ENCODE peak calls at places on chromosomes 5 and 9, in six cellular contexts. X, C, U, N, K and R are unnamed samples.
A peak's percentile ranks its signal among the peaks of the same experiment; 100 is the strongest.

GRCh38 chr9:114166606-114167572 is 11.6 kb downstream of the COL27A1 start:
- DNase-seq in X (peak; percentile 72), C (no peak), U (no peak), N (peak; percentile 3), K (no peak), R (no peak)

GRCh38 chr9:32863291-32863690 is 80.0 kb downstream of the TMEM215 start:
- DNase-seq in X (no peak), C (no peak), U (no peak), N (no peak), K (no peak), R (no peak)

GRCh38 chr5:142677212-142677611 is 8.7 kb downstream of the FGF1 start:
- DNase-seq in X (no peak), C (no peak), U (no peak), N (no peak), K (no peak), R (no peak)

GRCh38 chr5:5658226-5658625 is 235.7 kb downstream of the ICE1 start:
- DNase-seq in X (no peak), C (no peak), U (no peak), N (peak; percentile 32), K (no peak), R (no peak)

GRCh38 chr9:16252631-16253030 is 617.8 kb downstream of the BNC2 start:
- DNase-seq in X (no peak), C (no peak), U (no peak), N (no peak), K (no peak), R (no peak)

GRCh38 chr5:121841900-121842299 is 9.8 kb upstream of the FTMT start:
- DNase-seq in X (peak; percentile 5), C (no peak), U (no peak), N (peak; percentile 2), K (no peak), R (no peak)

GRCh38 chr5:142888469-142889085 is 118.4 kb downstream of the ARHGAP26 start:
- DNase-seq in X (peak; percentile 74), C (peak; percentile 70), U (no peak), N (no peak), K (no peak), R (no peak)

GRCh38 chr5:17118631-17119030 is 98.8 kb upstream of the BASP1 start:
- DNase-seq in X (peak; percentile 89), C (peak; percentile 31), U (no peak), N (peak; percentile 94), K (no peak), R (no peak)

GRCh38 chr5:115626444-115626823 is 598 bp upstream of the TMED7 start:
- DNase-seq in X (peak; percentile 64), C (no peak), U (no peak), N (peak; percentile 52), K (no peak), R (no peak)

GRCh38 chr5:142213077-142213476 is 104.5 kb downstream of the NDFIP1 start:
- DNase-seq in X (no peak), C (no peak), U (no peak), N (no peak), K (no peak), R (no peak)

GRCh38 chr9:104941597-104941996 is 13.6 kb upstream of the ABCA1 start:
- DNase-seq in X (no peak), C (no peak), U (no peak), N (no peak), K (no peak), R (no peak)

GRCh38 chr9:88659126-88659525 is 124.1 kb downstream of the NXNL2 start:
- DNase-seq in X (no peak), C (no peak), U (no peak), N (no peak), K (no peak), R (no peak)

GRCh38 chr5:168301593-168302388 is 10.3 kb downstream of the WWC1 start:
- DNase-seq in X (no peak), C (no peak), U (no peak), N (no peak), K (no peak), R (no peak)

GRCh38 chr9:130301483-130302286 is 36.1 kb downstream of the HMCN2 start:
- DNase-seq in X (no peak), C (peak; percentile 59), U (peak; percentile 84), N (peak; percentile 51), K (no peak), R (no peak)

GRCh38 chr9:111622626-111623025 is 8.5 kb upstream of the DNAJC25 start:
- DNase-seq in X (peak; percentile 93), C (no peak), U (no peak), N (peak; percentile 52), K (no peak), R (no peak)

GRCh38 chr5:135446186-135446585 is 962 bp downstream of the DCANP1 start:
- DNase-seq in X (no peak), C (no peak), U (no peak), N (no peak), K (no peak), R (no peak)

GRCh38 chr5:138753794-138754698 is 821 bp downstream of the CTNNA1 start:
- DNase-seq in X (peak; percentile 93), C (peak; percentile 82), U (peak; percentile 94), N (peak; percentile 86), K (peak; percentile 90), R (no peak)

GRCh38 chr9:81759680-81760215 is 70.4 kb upstream of the TLE1 start:
- DNase-seq in X (peak; percentile 90), C (peak; percentile 21), U (no peak), N (peak; percentile 96), K (no peak), R (no peak)

GRCh38 chr9:73039253-73039915 is 86.5 kb upstream of the ALDH1A1 start:
- DNase-seq in X (peak; percentile 92), C (no peak), U (no peak), N (peak; percentile 46), K (no peak), R (no peak)

GRCh38 chr5:95620870-95621838 is 1.3 kb downstream of the GPR150 start:
- DNase-seq in X (no peak), C (peak; percentile 80), U (peak; percentile 32), N (no peak), K (no peak), R (peak; percentile 39)

GRCh38 chr9:128103589-128103962 is 24.0 kb downstream of the PTGES2 start:
- DNase-seq in X (no peak), C (no peak), U (no peak), N (no peak), K (no peak), R (no peak)

GRCh38 chr9:137619240-137620090 is 660 bp downstream of the EHMT1 start:
- DNase-seq in X (peak; percentile 55), C (no peak), U (peak; percentile 29), N (peak; percentile 28), K (no peak), R (no peak)

GRCh38 chr5:107370569-107370968 is 300.2 kb downstream of the EFNA5 start:
- DNase-seq in X (no peak), C (no peak), U (no peak), N (no peak), K (no peak), R (no peak)

GRCh38 chr5:149549461-149550266 is 1.6 kb downstream of the CSNK1A1 start:
- DNase-seq in X (peak; percentile 61), C (peak; percentile 46), U (no peak), N (peak; percentile 29), K (no peak), R (no peak)

GRCh38 chr5:124519396-124519795 is 227.0 kb downstream of the ZNF608 start:
- DNase-seq in X (peak; percentile 92), C (no peak), U (no peak), N (peak; percentile 86), K (no peak), R (no peak)

GRCh38 chr9:123091459-123091858 is 58.0 kb downstream of the GPR21 start:
- DNase-seq in X (no peak), C (no peak), U (no peak), N (no peak), K (no peak), R (no peak)
- TF ChIP-seq CTCF in X (no peak), C (peak; percentile 41), U (no peak), N (no peak), K (peak; percentile 42), R (no peak)

DNA sequence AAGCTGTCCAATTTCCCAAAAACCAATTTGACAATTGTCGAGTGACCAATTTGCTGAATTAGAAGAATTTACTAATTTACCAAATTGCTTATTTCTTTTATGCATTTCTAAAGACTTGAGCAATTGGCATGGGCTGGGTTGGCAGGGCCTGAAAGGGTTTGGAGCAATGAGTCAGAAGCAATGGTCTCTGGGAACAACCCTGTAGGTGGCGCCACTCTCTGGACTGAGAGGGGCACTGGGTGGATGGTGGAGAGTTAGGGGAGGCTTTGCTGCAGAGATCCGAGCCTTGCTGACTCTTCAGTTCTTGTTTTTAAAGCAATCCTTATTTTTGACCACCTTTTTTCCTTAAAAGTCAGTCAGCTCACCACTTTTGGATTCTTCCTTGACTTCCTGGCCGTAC is 71.5 kb upstream of the RPS23 start:
- DNase-seq in X (no peak), C (peak; percentile 22), U (no peak), N (no peak), K (no peak), R (no peak)
- TF ChIP-seq CTCF in X (peak; percentile 26), C (peak; percentile 58), U (peak; percentile 33), N (peak; percentile 25), K (peak; percentile 45), R (peak; percentile 25)

DNA sequence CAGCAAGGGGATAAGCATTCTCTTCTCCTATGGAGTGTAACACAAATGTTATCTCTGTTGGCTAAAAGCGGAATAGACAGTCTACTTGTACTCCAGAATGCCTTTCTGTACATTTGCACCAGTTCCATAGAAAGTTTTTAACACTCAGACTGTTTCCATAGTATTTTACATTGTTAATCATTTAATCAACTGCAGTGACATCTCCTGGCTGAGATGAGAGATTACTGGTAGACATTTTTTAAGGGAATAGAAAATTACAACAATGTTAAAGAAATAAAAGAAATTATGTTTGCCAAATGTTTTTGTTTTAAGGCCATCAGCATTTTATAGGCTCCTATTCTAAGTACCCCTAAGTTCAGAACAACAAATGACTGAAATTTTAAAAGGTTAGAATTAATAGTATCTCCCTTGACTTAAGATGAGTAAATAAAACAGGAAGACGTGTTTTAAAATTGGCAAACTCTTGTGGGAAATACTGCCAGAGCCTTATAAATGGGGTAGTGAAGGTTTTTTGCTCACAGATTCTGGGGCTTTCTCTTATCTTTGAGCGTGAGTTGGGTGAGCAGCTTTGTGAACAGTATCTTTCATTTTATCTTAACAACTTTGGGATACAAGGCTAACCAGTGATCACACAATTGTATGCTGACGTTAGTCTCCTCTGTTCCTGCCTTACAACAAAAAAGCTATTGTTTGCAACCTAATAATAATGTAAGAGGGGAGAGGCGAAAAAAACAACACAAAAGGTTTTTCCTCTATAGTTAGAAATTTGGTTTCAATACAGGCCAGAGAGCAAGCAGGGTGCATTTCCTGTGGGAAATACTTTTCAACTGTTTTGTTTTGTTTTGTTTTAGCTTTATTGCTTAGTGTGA is 294.4 kb downstream of the FBXL7 start:
- DNase-seq in X (peak; percentile 55), C (peak; percentile 26), U (no peak), N (peak; percentile 12), K (no peak), R (no peak)
- TF ChIP-seq CTCF in X (no peak), C (peak; percentile 62), U (peak; percentile 53), N (peak; percentile 26), K (peak; percentile 59), R (no peak)

DNA sequence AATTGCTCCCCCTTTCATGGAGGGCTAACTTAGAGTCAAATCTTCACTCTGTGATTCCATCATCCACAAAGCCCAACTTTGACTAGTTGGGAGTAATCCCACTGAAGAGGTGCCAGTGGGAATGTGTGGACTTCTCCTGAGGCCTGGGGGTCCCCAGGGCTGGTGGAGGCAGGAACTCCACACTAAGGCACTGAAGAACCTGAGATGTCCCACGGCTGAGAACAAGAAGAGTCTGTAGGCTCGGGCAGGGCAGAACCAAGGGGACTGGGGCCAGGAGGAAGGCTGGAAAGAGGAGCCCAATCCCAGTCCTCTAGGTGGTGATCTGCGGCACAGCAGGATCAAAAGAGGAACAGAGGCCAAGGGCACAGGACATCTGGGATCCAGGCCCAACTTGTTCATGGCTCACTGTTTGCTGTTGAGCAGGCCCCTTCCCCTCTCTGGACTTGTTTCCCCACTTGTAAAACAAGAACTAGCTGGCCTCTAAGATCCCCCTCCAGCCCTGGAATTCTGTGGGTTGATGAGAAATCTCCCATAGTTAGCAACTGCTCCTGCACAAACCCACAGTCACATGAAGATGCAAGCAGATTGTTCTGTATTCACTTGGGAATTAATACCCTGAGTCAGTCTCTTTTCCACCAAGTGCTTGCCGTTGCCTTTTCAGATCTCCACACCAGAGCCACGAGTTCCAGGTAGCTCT is 32.7 kb upstream of the ALDH1B1 start:
- DNase-seq in X (no peak), C (no peak), U (no peak), N (peak; percentile 29), K (no peak), R (no peak)
- TF ChIP-seq CTCF in X (no peak), C (no peak), U (no peak), N (no peak), K (no peak), R (no peak)